ENCODE peak calls at places on chromosomes 2 and 18, in seven cellular contexts. One of them, this sample, is unnamed.

GRCh38 chr18:74249181-74249968 is 42.4 kb downstream of the CYB5A start:
- DNase-seq in cardiac muscle cell: peak; percentile 94
- DNase-seq in activated CD4-positive, CD25-positive, alpha-beta regulatory T cell: no peak
- DNase-seq in NT2/D1: no peak
- DNase-seq in brain microvascular endothelial cell: peak; percentile 88
- DNase-seq in KBM-7: no peak
- DNase-seq in fibroblast of the aortic adventitia: peak; percentile 86
- DNase-seq in this sample: no peak

GRCh38 chr2:162252147-162252546 is 8.9 kb upstream of the FAP start:
- DNase-seq in cardiac muscle cell: no peak
- DNase-seq in activated CD4-positive, CD25-positive, alpha-beta regulatory T cell: no peak
- DNase-seq in NT2/D1: no peak
- DNase-seq in brain microvascular endothelial cell: no peak
- DNase-seq in KBM-7: no peak
- DNase-seq in fibroblast of the aortic adventitia: no peak
- DNase-seq in this sample: no peak

GRCh38 chr2:150653351-150653750 is 165.9 kb upstream of the RND3 start:
- DNase-seq in cardiac muscle cell: peak; percentile 41
- DNase-seq in activated CD4-positive, CD25-positive, alpha-beta regulatory T cell: no peak
- DNase-seq in NT2/D1: no peak
- DNase-seq in brain microvascular endothelial cell: no peak
- DNase-seq in KBM-7: no peak
- DNase-seq in fibroblast of the aortic adventitia: no peak
- DNase-seq in this sample: no peak

GRCh38 chr2:216194561-216194960 is 85.4 kb downstream of the XRCC5 start:
- DNase-seq in cardiac muscle cell: no peak
- DNase-seq in activated CD4-positive, CD25-positive, alpha-beta regulatory T cell: no peak
- DNase-seq in NT2/D1: no peak
- DNase-seq in brain microvascular endothelial cell: no peak
- DNase-seq in KBM-7: no peak
- DNase-seq in fibroblast of the aortic adventitia: no peak
- DNase-seq in this sample: no peak

GRCh38 chr18:48133675-48134251 is 203.3 kb upstream of the SMAD2 start:
- DNase-seq in cardiac muscle cell: peak; percentile 44
- DNase-seq in activated CD4-positive, CD25-positive, alpha-beta regulatory T cell: no peak
- DNase-seq in NT2/D1: no peak
- DNase-seq in brain microvascular endothelial cell: no peak
- DNase-seq in KBM-7: no peak
- DNase-seq in fibroblast of the aortic adventitia: no peak
- DNase-seq in this sample: peak; percentile 44

GRCh38 chr2:109322111-109322510 is 193.1 kb downstream of the SH3RF3 start:
- DNase-seq in cardiac muscle cell: peak; percentile 98
- DNase-seq in activated CD4-positive, CD25-positive, alpha-beta regulatory T cell: no peak
- DNase-seq in NT2/D1: no peak
- DNase-seq in brain microvascular endothelial cell: peak; percentile 79
- DNase-seq in KBM-7: no peak
- DNase-seq in fibroblast of the aortic adventitia: peak; percentile 97
- DNase-seq in this sample: no peak

GRCh38 chr2:46106690-46107089 is 190.5 kb upstream of the EPAS1 start:
- DNase-seq in cardiac muscle cell: no peak
- DNase-seq in activated CD4-positive, CD25-positive, alpha-beta regulatory T cell: no peak
- DNase-seq in NT2/D1: no peak
- DNase-seq in brain microvascular endothelial cell: no peak
- DNase-seq in KBM-7: no peak
- DNase-seq in fibroblast of the aortic adventitia: no peak
- DNase-seq in this sample: no peak

GRCh38 chr2:134601266-134601665 is 117.5 kb downstream of the TMEM163 start:
- DNase-seq in cardiac muscle cell: no peak
- DNase-seq in activated CD4-positive, CD25-positive, alpha-beta regulatory T cell: no peak
- DNase-seq in NT2/D1: no peak
- DNase-seq in brain microvascular endothelial cell: no peak
- DNase-seq in KBM-7: no peak
- DNase-seq in fibroblast of the aortic adventitia: no peak
- DNase-seq in this sample: no peak

GRCh38 chr2:5923957-5924945 is 232.1 kb downstream of the SOX11 start:
- DNase-seq in cardiac muscle cell: no peak
- DNase-seq in activated CD4-positive, CD25-positive, alpha-beta regulatory T cell: no peak
- DNase-seq in NT2/D1: no peak
- DNase-seq in brain microvascular endothelial cell: no peak
- DNase-seq in KBM-7: no peak
- DNase-seq in fibroblast of the aortic adventitia: no peak
- DNase-seq in this sample: no peak